ENCODE peak calls at places on chromosomes 4 and X, in ten cellular contexts. J is K562, L is A549, N is stomach, D is H9, A is MM.1S, H is iPS DF 6.9, U is IMR-90, F is adrenal gland, V is esophagus squamous epithelium. W is an unnamed sample. For H3K4me1, the result is how much of the 10 kb centered on the place peaks cover.

GRCh38 chr4:88953400-88953799 is 103.6 kb downstream of the FAM13A start:
- DNase-seq in J (no peak), L (no peak), N (no peak), D (no peak), A (peak), H (no peak), U (no peak), F (no peak), V (no peak), W (no peak)

GRCh38 chrX:47179221-47179927 is 14.3 kb upstream of the UBA1 start:
- DNase-seq in J (no peak), L (no peak), N (no peak), D (no peak), A (no peak), H (no peak), U (no peak), F (peak), V (no peak), W (peak)

GRCh38 chr4:112213850-112214249 is 17.7 kb upstream of the AP1AR start:
- DNase-seq in J (no peak), L (no peak), N (no peak), D (no peak), A (no peak), H (no peak), U (peak), F (no peak), V (no peak), W (no peak)

GRCh38 chr4:1055721-1056590 is 44.5 kb downstream of the FGFRL1 start:
- DNase-seq in J (peak), L (no peak), N (peak), D (peak), A (no peak), H (no peak), U (peak), F (no peak), V (no peak), W (no peak)

GRCh38 chr4:74794341-74794801 is at the start of gene BTC:
- DNase-seq in J (no peak), L (peak), N (peak), D (peak), A (peak), H (no peak), U (no peak), F (peak), V (no peak), W (no peak)

GRCh38 chrX:73922856-73923429 is 359.9 kb downstream of the CHIC1 start:
- DNase-seq in J (no peak), L (no peak), N (no peak), D (no peak), A (no peak), H (no peak), U (peak), F (no peak), V (no peak), W (no peak)

GRCh38 chrX:8971116-8971515 is 62.8 kb downstream of the FAM9B start:
- DNase-seq in J (no peak), L (peak), N (no peak), D (no peak), A (peak), H (no peak), U (peak), F (no peak), V (no peak), W (no peak)

GRCh38 chr4:152510349-152511147 is 25.3 kb downstream of the FBXW7 start:
- DNase-seq in J (no peak), L (no peak), N (no peak), D (no peak), A (peak), H (no peak), U (no peak), F (no peak), V (no peak), W (no peak)

GRCh38 chr4:98166025-98166730 is 22.9 kb upstream of the STPG2 start:
- DNase-seq in J (no peak), L (peak), N (peak), D (no peak), A (no peak), H (no peak), U (peak), F (peak), V (no peak), W (peak)

GRCh38 chrX:151902813-151903591 is 9.7 kb upstream of the MAGEA4 start:
- DNase-seq in J (no peak), L (peak), N (no peak), D (no peak), A (no peak), H (no peak), U (peak), F (peak), V (no peak), W (peak)

GRCh38 chr4:28557755-28558154 is 1697.1 kb downstream of the STIM2 start:
- DNase-seq in J (no peak), L (no peak), N (no peak), D (no peak), A (no peak), H (no peak), U (peak), F (no peak), V (no peak), W (no peak)

DNA sequence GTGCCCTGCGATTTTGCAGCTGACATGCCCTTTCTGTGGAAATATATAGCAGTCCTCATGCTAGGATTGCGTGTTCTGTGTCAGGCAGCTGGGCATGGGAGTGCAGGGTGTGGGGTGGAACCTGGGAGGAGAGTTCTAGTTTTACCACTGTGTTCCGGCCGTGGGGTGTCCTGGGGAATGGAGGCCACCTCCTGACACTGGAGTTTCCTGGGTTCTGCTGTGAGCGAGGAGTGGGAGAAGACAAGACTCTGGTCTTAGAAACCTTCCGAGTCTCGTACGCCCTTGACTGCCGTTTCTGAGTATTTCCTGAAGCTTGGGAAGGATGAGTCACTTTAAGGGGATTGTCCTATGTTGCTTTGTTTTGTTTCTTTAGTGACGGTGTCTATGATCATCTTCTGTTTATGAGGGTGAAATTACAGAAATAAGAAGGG is 19.0 kb downstream of the CD99 start:
- DNase-seq in J (no peak), L (peak), N (no peak), D (no peak), A (no peak), H (no peak), U (peak), F (peak), V (no peak), W (no peak)
- H3K4me1 ChIP-seq in J (under half), L (half or more), N (half or more), D (under half), A (under half), H (under half), U (under half), F (under half), V (half or more), W (half or more)

GRCh38 chr4:184860018-184860530 is 34.3 kb upstream of the ACSL1 start:
- DNase-seq in J (no peak), L (no peak), N (no peak), D (no peak), A (peak), H (no peak), U (no peak), F (no peak), V (no peak), W (no peak)

GRCh38 chr4:184854673-184855072 is 28.9 kb upstream of the ACSL1 start:
- DNase-seq in J (no peak), L (no peak), N (no peak), D (no peak), A (no peak), H (no peak), U (no peak), F (peak), V (no peak), W (no peak)

GRCh38 chr4:184853385-184853784 is 27.6 kb upstream of the ACSL1 start:
- DNase-seq in J (no peak), L (no peak), N (no peak), D (no peak), A (no peak), H (no peak), U (no peak), F (no peak), V (no peak), W (no peak)

GRCh38 chr4:184857446-184858121 is 31.8 kb upstream of the ACSL1 start:
- DNase-seq in J (no peak), L (no peak), N (no peak), D (no peak), A (no peak), H (no peak), U (no peak), F (no peak), V (no peak), W (no peak)

GRCh38 chr4:184856277-184856609 is 30.5 kb upstream of the ACSL1 start:
- DNase-seq in J (no peak), L (no peak), N (no peak), D (no peak), A (no peak), H (no peak), U (no peak), F (no peak), V (no peak), W (no peak)
- H3K27ac ChIP-seq in J (peak), L (no peak), N (no peak), D (no peak), A (no peak), H (no peak), U (no peak), F (no peak), V (no peak), W (no peak)

GRCh38 chr4:108117473-108118182 is 51.1 kb downstream of the LEF1 start:
- DNase-seq in J (peak), L (no peak), N (no peak), D (peak), A (no peak), H (peak), U (no peak), F (peak), V (no peak), W (no peak)
- H3K4me1 ChIP-seq in J (half or more), L (under half), N (under half), D (under half), A (under half), H (under half), U (under half), F (under half), V (under half), W (under half)

DNA sequence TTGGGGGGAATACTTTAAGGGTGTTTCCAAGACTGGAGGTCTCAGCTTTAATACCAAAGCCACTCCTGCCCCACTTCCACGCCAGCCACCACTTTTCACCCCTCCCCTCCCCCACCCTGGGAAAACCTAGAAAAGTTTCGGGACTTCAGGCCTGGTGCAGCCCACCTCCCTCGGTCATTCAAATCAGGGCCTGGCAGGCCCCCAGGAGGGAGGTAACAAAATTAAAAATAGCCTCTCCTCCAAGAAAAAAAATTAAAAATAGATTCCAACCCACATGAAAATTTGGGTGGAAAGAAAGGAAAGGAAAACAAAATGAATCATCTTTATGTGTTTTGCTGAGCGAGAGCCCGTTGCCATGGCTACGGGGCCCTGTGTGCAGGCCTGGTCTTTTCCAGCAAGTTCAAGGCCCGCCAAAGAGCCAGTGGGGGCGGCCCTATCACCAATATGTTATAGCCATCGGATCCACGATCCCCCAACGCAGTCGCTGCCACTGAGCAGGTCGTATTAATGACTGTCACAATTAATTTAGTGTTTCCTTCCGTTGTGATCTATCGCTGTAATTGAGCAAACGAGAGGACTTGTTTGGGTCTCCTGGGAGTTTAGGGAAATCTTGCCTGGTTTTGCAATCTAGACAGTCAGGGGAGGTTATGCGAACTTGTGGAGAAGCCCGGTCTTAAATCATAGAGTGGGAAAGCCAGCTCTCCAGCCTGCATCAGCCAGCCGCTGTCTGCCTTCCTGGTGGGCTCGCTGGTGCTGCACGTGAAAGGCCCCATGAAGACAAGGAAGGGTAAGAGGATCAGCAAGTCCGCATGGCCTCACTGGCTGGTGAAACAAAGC is 452.5 kb downstream of the BCOR start:
- DNase-seq in J (peak), L (no peak), N (no peak), D (no peak), A (no peak), H (no peak), U (peak), F (peak), V (no peak), W (peak)
- H3K27ac ChIP-seq in J (no peak), L (no peak), N (no peak), D (no peak), A (no peak), H (no peak), U (no peak), F (no peak), V (peak), W (peak)

DNA sequence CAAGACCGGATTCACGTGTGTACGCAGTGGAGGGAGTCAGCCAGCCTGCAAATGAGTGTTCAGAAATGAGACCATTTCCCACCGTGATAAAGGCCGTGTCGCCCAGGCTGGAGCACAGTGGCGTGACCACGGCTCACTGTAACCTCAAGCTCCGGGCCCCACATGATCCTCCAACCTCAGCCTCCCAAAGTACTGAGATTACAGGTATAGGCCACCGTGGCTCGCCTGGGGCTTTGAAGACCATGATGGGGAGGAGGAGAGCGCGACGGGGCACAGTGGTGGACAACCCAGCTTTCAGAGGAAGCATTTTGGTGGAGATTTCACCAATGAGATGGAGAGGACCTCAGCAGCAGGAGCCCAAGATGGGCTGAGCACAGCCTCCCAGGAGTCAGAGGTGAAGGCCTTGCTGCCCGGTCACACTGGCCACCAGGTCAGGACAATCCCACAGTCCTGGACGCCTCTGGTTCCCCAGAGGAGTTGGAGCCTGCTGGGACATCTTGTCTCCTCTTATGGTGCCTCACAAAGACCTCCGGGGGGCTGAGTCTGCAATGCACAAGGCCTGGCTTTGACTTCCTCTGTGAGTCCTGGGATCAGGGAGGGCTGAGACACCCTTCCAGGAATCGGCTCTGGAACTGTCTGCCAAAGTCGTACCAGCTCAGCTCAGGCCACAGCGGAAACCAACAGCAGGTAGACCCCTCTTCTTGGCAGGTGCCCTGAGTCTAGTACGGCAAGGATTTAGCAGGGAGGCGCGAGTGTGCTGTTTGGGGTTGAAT is 22.4 kb upstream of the MXD4 start:
- DNase-seq in J (no peak), L (no peak), N (no peak), D (no peak), A (no peak), H (no peak), U (no peak), F (peak), V (no peak), W (peak)
- H3K4me1 ChIP-seq in J (under half), L (under half), N (under half), D (under half), A (under half), H (under half), U (under half), F (under half), V (under half), W (under half)

GRCh38 chr4:87045659-87046058 is 110.8 kb downstream of the AFF1 start:
- DNase-seq in J (no peak), L (no peak), N (no peak), D (no peak), A (no peak), H (no peak), U (no peak), F (no peak), V (no peak), W (no peak)

GRCh38 chr4:87044511-87045369 is 109.9 kb downstream of the AFF1 start:
- DNase-seq in J (no peak), L (no peak), N (no peak), D (no peak), A (no peak), H (no peak), U (no peak), F (no peak), V (no peak), W (no peak)

GRCh38 chr4:87041142-87041541 is 106.3 kb downstream of the AFF1 start:
- DNase-seq in J (no peak), L (no peak), N (no peak), D (no peak), A (no peak), H (no peak), U (peak), F (peak), V (no peak), W (no peak)

GRCh38 chr4:87042221-87042620 is 107.4 kb downstream of the AFF1 start:
- DNase-seq in J (no peak), L (no peak), N (no peak), D (no peak), A (no peak), H (no peak), U (no peak), F (no peak), V (no peak), W (no peak)

GRCh38 chr4:87042986-87043820 is 108.4 kb downstream of the AFF1 start:
- DNase-seq in J (no peak), L (no peak), N (no peak), D (no peak), A (no peak), H (no peak), U (no peak), F (no peak), V (no peak), W (no peak)
- H3K27ac ChIP-seq in J (no peak), L (no peak), N (peak), D (no peak), A (no peak), H (no peak), U (no peak), F (no peak), V (peak), W (peak)

GRCh38 chr4:54061873-54062272 is 2.5 kb downstream of the CHIC2 start:
- DNase-seq in J (no peak), L (no peak), N (no peak), D (no peak), A (no peak), H (no peak), U (no peak), F (no peak), V (no peak), W (no peak)
- H3K4me1 ChIP-seq in J (under half), L (under half), N (half or more), D (under half), A (under half), H (under half), U (under half), F (half or more), V (under half), W (half or more)

DNA sequence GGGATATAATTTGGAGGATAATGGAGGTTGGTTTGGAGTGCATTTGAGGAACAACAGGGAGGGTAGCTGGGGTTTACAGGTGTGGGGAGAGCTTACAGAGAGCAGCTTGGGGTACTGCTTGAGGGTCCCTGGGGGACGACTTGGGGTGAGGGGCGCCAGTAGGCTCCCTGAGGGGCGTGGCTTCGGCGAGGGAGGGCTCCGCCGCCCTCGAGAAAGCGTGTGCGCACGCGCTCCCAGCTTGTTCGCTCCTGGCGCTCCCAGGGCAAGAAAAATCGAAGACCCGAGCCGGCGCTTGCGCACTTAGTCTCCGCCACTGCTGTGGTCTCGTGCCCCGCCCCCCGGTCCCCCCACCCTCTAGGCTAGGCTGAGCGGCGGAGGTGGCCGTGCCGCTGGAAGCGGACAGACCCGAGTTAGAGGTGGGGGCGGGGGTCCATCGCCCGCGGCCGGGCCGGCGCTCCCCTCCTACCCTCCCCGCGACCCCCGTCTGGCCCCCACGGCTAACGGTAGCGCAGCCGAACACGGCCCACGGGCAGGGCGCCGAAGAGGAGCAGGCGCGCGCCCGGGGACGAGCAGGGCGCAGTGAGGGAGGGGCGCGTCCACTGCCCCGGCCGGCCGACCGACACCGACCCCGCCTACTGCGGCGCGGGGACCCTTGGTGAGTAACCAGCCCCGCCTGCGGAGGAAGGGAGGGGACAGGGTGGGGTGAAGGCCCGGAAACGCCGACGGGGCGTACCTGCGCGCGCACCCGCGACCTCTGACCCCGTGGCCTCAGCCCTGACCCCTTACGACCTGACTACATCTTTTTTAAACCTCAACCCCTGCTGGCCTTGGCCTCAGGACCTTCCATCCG is 5.4 kb upstream of the CCDC120 start:
- DNase-seq in J (peak), L (peak), N (peak), D (peak), A (peak), H (no peak), U (peak), F (peak), V (no peak), W (peak)
- H3K27ac ChIP-seq in J (peak), L (peak), N (peak), D (no peak), A (no peak), H (no peak), U (peak), F (peak), V (peak), W (peak)

GRCh38 chr4:40840985-40841571 is 91.3 kb downstream of the NSUN7 start:
- DNase-seq in J (peak), L (peak), N (peak), D (peak), A (peak), H (peak), U (peak), F (peak), V (no peak), W (peak)
- H3K4me1 ChIP-seq in J (under half), L (under half), N (under half), D (under half), A (under half), H (under half), U (under half), F (under half), V (under half), W (under half)

W was measured in left ventricle myocardium inferior.